ENCODE peak calls at places on chromosomes 1 and 21, in nine cellular contexts. One of them, this sample, is unnamed.

GRCh38 chr1:76726251-76726650 is 141.0 kb upstream of the ST6GALNAC5 start:
- DNase-seq in trophoblast cell: no peak
- DNase-seq in coronary artery: no peak
- DNase-seq in ELR: no peak
- DNase-seq in COR-L47: no peak
- DNase-seq in nucleus accumbens: no peak
- DNase-seq in HT1080: no peak
- DNase-seq in retina: no peak
- DNase-seq in substantia nigra: no peak
- DNase-seq in this sample: no peak

GRCh38 chr1:154342836-154343472 is 17.6 kb downstream of the ATP8B2 start:
- DNase-seq in trophoblast cell: no peak
- DNase-seq in retina: no peak
- DNase-seq in coronary artery: no peak
- DNase-seq in nucleus accumbens: no peak
- DNase-seq in ELR: no peak
- DNase-seq in COR-L47: no peak
- DNase-seq in substantia nigra: no peak
- DNase-seq in HT1080: no peak
- DNase-seq in this sample: no peak

GRCh38 chr1:91605566-91605965 is 104.9 kb downstream of the CDC7 start:
- DNase-seq in ELR: no peak
- DNase-seq in nucleus accumbens: no peak
- DNase-seq in substantia nigra: no peak
- DNase-seq in COR-L47: no peak
- DNase-seq in HT1080: no peak
- DNase-seq in trophoblast cell: no peak
- DNase-seq in retina: no peak
- DNase-seq in coronary artery: no peak
- DNase-seq in this sample: no peak

GRCh38 chr1:30700528-30701265 is 22.7 kb downstream of the MATN1 start:
- DNase-seq in HT1080: peak; percentile 84
- DNase-seq in COR-L47: no peak
- DNase-seq in retina: no peak
- DNase-seq in trophoblast cell: no peak
- DNase-seq in coronary artery: no peak
- DNase-seq in ELR: peak; percentile 67
- DNase-seq in nucleus accumbens: no peak
- DNase-seq in substantia nigra: peak; percentile 31
- DNase-seq in this sample: no peak

GRCh38 chr21:45511007-45511406 is 31.2 kb downstream of the SLC19A1 start:
- DNase-seq in nucleus accumbens: no peak
- DNase-seq in HT1080: no peak
- DNase-seq in retina: no peak
- DNase-seq in trophoblast cell: no peak
- DNase-seq in COR-L47: no peak
- DNase-seq in ELR: no peak
- DNase-seq in coronary artery: no peak
- DNase-seq in substantia nigra: no peak
- DNase-seq in this sample: no peak

GRCh38 chr21:43287974-43288755 is 119.4 kb downstream of the CRYAA start:
- DNase-seq in retina: no peak
- DNase-seq in COR-L47: no peak
- DNase-seq in trophoblast cell: peak; percentile 84
- DNase-seq in HT1080: no peak
- DNase-seq in substantia nigra: no peak
- DNase-seq in ELR: no peak
- DNase-seq in coronary artery: no peak
- DNase-seq in nucleus accumbens: no peak
- DNase-seq in this sample: no peak

GRCh38 chr1:238469146-238469601 is 578.5 kb upstream of the ZP4 start:
- DNase-seq in substantia nigra: no peak
- DNase-seq in coronary artery: no peak
- DNase-seq in trophoblast cell: no peak
- DNase-seq in retina: no peak
- DNase-seq in nucleus accumbens: no peak
- DNase-seq in COR-L47: no peak
- DNase-seq in ELR: peak; percentile 56
- DNase-seq in HT1080: peak; percentile 11
- DNase-seq in this sample: no peak

GRCh38 chr1:38018864-38019343 is 6.4 kb downstream of the UTP11 start:
- DNase-seq in substantia nigra: no peak
- DNase-seq in retina: no peak
- DNase-seq in HT1080: peak; percentile 26
- DNase-seq in ELR: peak; percentile 66
- DNase-seq in nucleus accumbens: no peak
- DNase-seq in COR-L47: no peak
- DNase-seq in trophoblast cell: no peak
- DNase-seq in coronary artery: no peak
- DNase-seq in this sample: no peak